ENCODE peak calls at places on chromosomes 1 and 21, in seven cellular contexts. E, X, K, V, W, D and I are unnamed samples.

GRCh38 chr1:15229569-15230170 is 17.4 kb upstream of the FHAD1 start:
- DNase-seq in E (no peak), W (no peak), K (no peak), D (no peak), X (no peak), V (no peak), I (no peak)

GRCh38 chr21:45074048-45074817 is at the start of gene ADARB1:
- DNase-seq in D (peak; percentile 78), K (peak; percentile 23), W (peak; percentile 85), V (no peak), E (peak; percentile 44), X (peak; percentile 74), I (peak; percentile 79)

GRCh38 chr1:150813028-150813707 is 5.1 kb upstream of the CTSK start:
- DNase-seq in V (peak; percentile 57), W (peak; percentile 36), X (peak; percentile 64), E (peak; percentile 22), K (peak; percentile 21), D (peak; percentile 67), I (no peak)

GRCh38 chr21:36297938-36298572 is 21.9 kb upstream of the MORC3 start:
- DNase-seq in K (peak; percentile 75), E (no peak), W (peak; percentile 92), X (no peak), V (no peak), D (no peak), I (peak; percentile 91)

GRCh38 chr1:13951793-13952751 is 252.1 kb downstream of the PRDM2 start:
- DNase-seq in K (no peak), V (no peak), W (no peak), X (no peak), D (no peak), E (no peak), I (no peak)

GRCh38 chr1:33349778-33350610 is 29.1 kb upstream of the A3GALT2 start:
- DNase-seq in D (peak; percentile 80), V (no peak), X (peak; percentile 87), W (peak; percentile 91), E (peak; percentile 47), K (no peak), I (peak; percentile 73)

GRCh38 chr1:205939690-205940330 is 3.4 kb downstream of the SLC26A9 start:
- DNase-seq in W (peak; percentile 33), K (no peak), V (no peak), E (no peak), X (peak; percentile 88), D (peak; percentile 86), I (no peak)

GRCh38 chr21:33024278-33025103 is 1.2 kb upstream of the OLIG2 start:
- DNase-seq in W (no peak), X (peak; percentile 45), V (no peak), K (no peak), E (no peak), D (no peak), I (no peak)

GRCh38 chr1:63012339-63012738 is 228.4 kb downstream of the ATG4C start:
- DNase-seq in D (no peak), X (no peak), W (no peak), K (no peak), E (no peak), V (no peak), I (no peak)

GRCh38 chr1:18309552-18310155 is 171.1 kb upstream of the KLHDC7A start:
- DNase-seq in D (no peak), K (no peak), V (no peak), W (no peak), X (no peak), E (no peak), I (no peak)

GRCh38 chr1:54768093-54768492 is 3.8 kb upstream of the PARS2 start:
- DNase-seq in D (peak; percentile 41), X (no peak), W (peak; percentile 13), E (no peak), V (no peak), K (no peak), I (no peak)

GRCh38 chr1:228830185-228830953 is 95.1 kb downstream of the RHOU start:
- DNase-seq in E (no peak), X (peak; percentile 54), K (no peak), W (no peak), D (no peak), V (no peak), I (no peak)

GRCh38 chr1:44854985-44855384 is 11.9 kb upstream of the PTCH2 start:
- DNase-seq in V (no peak), E (no peak), X (no peak), W (no peak), D (no peak), K (no peak), I (no peak)

GRCh38 chr1:77649127-77649526 is 33.3 kb downstream of the ZZZ3 start:
- DNase-seq in K (no peak), D (no peak), V (no peak), W (no peak), X (no peak), E (no peak), I (no peak)

GRCh38 chr1:151485685-151486255 is 25.4 kb upstream of the CGN start:
- DNase-seq in W (no peak), V (no peak), K (no peak), E (no peak), X (peak; percentile 77), D (peak; percentile 67), I (no peak)

GRCh38 chr21:34886554-34887385 is 162.3 kb downstream of the RUNX1 start:
- DNase-seq in V (no peak), W (no peak), X (peak; percentile 56), K (no peak), E (no peak), D (peak; percentile 60), I (peak; percentile 19)

GRCh38 chr1:154852845-154853244 is 17.2 kb downstream of the KCNN3 start:
- DNase-seq in K (no peak), D (no peak), E (no peak), X (no peak), W (no peak), V (no peak), I (no peak)

GRCh38 chr1:31943546-31944184 is 5.5 kb upstream of the PTP4A2 start:
- DNase-seq in V (no peak), W (no peak), K (no peak), D (no peak), E (no peak), X (peak; percentile 40), I (peak; percentile 65)

DNA sequence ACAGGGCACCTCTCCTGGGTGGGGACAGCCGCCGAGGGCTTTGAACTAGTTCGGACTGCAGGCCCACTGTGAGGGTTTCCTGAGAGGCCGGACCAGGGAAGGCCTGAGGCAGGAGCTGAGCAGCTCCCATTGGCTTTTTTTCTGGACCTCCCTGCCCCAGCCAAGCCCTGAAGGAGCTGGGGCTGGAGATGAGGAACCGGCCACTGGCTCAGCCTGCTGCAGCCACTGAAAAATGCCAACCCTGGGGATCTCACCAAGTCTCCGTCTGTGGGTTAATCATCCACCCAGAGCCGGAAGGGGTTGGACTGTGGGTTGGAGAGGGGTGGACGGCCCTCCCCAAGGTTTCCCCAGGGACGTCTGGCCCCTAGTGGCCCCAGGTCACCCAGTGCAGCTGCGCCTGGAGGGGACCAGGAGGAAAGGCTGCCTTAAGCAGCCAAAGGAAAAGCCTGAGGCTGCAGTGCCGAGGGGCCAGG is 2.5 kb downstream of the VWA1 start:
- DNase-seq in D (no peak), X (no peak), K (no peak), E (no peak), W (no peak), V (no peak), I (no peak)
- H3K27ac ChIP-seq in D (no peak overlapping the region), X (no peak overlapping the region), K (no peak overlapping the region), E (no peak overlapping the region), W (no peak overlapping the region), V (no peak overlapping the region), I (no peak overlapping the region)

DNA sequence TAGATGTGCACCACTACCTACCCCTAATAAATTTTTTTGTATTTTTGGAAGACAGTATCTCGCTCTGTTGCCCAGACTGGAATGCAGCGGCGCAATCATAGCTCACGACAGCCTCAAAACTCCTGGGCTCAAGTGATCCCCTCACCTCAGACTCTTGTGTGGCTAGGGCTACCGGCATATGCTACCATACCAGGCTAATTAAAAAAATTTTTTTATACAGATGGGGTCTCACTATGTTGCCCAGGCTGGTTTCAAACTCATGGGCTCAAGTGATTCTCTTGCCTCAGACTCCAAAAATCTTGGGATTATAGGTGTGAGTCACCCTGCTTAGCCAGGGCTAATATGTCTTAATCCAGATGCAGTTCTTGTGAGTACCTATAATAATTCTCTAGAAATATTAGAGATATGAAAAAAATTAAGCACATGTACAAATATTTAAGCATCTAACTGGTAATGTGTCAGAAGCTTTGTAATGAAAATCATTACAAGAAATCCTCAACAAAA is 9.5 kb downstream of the SORT1 start:
- DNase-seq in X (no peak), D (no peak), E (no peak), K (no peak), W (no peak), V (no peak), I (no peak)
- H3K27ac ChIP-seq in X (no peak overlapping the region), D (no peak overlapping the region), E (no peak overlapping the region), K (no peak overlapping the region), W (no peak overlapping the region), V (no peak overlapping the region), I (no peak overlapping the region)

DNA sequence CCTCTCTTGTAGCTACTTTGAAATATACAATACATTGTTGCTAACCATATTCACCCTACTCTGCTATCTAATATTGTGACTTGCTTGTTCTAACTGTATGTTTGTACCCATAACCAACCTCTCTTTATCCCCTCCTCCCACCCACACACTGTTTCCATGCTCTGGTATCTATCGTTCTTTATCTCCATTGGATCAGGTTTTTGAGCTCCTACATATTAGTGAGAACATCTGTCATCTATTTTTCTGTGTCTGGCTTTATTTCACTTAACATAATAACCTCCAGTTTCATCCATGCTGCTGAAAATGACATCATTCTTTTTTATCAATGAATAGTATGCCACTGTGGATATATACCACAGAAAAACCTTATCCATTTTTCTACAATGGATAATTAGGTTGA is 1230.1 kb downstream of the PLA2G4A start:
- DNase-seq in D (no peak), W (no peak), V (no peak), E (no peak), K (no peak), X (no peak), I (no peak)
- H3K27ac ChIP-seq in D (no peak overlapping the region), W (no peak overlapping the region), V (no peak overlapping the region), E (no peak overlapping the region), K (no peak overlapping the region), X (no peak overlapping the region), I (no peak overlapping the region)

DNA sequence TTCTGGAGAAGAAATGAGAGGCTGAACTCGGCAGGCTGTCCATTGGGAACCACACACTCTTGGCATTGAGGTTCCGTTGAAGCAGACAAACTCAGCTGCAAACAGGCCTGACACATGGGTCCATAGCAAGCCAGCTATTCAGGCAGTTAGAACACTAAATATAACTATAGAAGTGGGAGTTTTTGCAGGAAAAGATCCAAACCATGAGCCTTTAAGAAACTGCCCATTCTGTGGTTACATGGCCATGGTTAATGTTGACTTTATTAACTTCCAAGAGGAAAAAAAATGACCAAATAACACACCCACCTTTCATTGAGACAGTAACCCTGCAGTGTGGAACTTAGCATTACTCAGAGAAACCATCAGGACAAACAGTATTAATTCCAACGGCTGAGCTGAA is 84.7 kb upstream of the BCL10 start:
- DNase-seq in K (no peak), X (no peak), E (peak; percentile 96), V (peak; percentile 36), W (no peak), D (no peak), I (no peak)
- H3K27ac ChIP-seq in K (no peak overlapping the region), X (no peak overlapping the region), E (peak overlapping the region; percentile 53), V (peak overlapping the region; percentile 42), W (no peak overlapping the region), D (no peak overlapping the region), I (no peak overlapping the region)